ENCODE peak calls at places on chromosome 10, in nine cellular contexts. N is Daoy; H is left ventricle myocardium superior; U is hepatocyte; X is retina; M is activated naive CD4-positive, alpha-beta T cell treated with anti-CD3 and anti-CD28 coated beads, Interleukin-2, amount 10 ng/mL, durations not matched to agents 7 days and 5 days; D is AG10803; O is HEK293T; L is GDM1. Q is an unnamed sample.
A peak's percentile ranks its signal among the peaks of the same experiment; 100 is the strongest.

GRCh38 chr10:14102056-14102455 is 228.7 kb downstream of the FRMD4A start:
- DNase-seq in N (peak; percentile 58), H (no peak), U (no peak), X (no peak), M (no peak), D (no peak), O (no peak), L (no peak), Q (peak; percentile 68)

GRCh38 chr10:106765355-106765754 is 399.2 kb downstream of the SORCS1 start:
- DNase-seq in N (no peak), H (no peak), U (no peak), X (no peak), M (no peak), D (no peak), O (no peak), L (no peak), Q (no peak)

GRCh38 chr10:59724098-59724938 is 14.7 kb upstream of the SLC16A9 start:
- DNase-seq in N (no peak), H (no peak), U (no peak), X (no peak), M (no peak), D (no peak), O (no peak), L (no peak), Q (no peak)

GRCh38 chr10:8033812-8034665 is 20.4 kb upstream of the GATA3 start:
- DNase-seq in N (no peak), H (no peak), U (no peak), X (peak; percentile 75), M (no peak), D (no peak), O (no peak), L (no peak), Q (no peak)

GRCh38 chr10:118838364-118838763 is 83.6 kb upstream of the CACUL1 start:
- DNase-seq in N (no peak), H (no peak), U (no peak), X (no peak), M (no peak), D (no peak), O (no peak), L (no peak), Q (no peak)

GRCh38 chr10:126646101-126646500 is 24.4 kb downstream of the C10orf90 start:
- DNase-seq in N (peak; percentile 36), H (no peak), U (no peak), X (no peak), M (no peak), D (peak; percentile 36), O (no peak), L (no peak), Q (peak; percentile 67)

GRCh38 chr10:125029584-125030242 is 87.8 kb downstream of the ZRANB1 start:
- DNase-seq in N (no peak), H (peak; percentile 2), U (no peak), X (no peak), M (no peak), D (no peak), O (no peak), L (no peak), Q (no peak)

GRCh38 chr10:119480667-119481066 is 61.9 kb downstream of the RGS10 start:
- DNase-seq in N (no peak), H (no peak), U (no peak), X (no peak), M (no peak), D (peak; percentile 35), O (no peak), L (no peak), Q (peak; percentile 16)

GRCh38 chr10:132533571-132534260 is 3.9 kb upstream of the INPP5A start:
- DNase-seq in N (no peak), H (no peak), U (no peak), X (no peak), M (no peak), D (no peak), O (no peak), L (no peak), Q (no peak)

GRCh38 chr10:3102721-3103410 is 35.5 kb downstream of the PFKP start:
- DNase-seq in N (no peak), H (no peak), U (no peak), X (no peak), M (no peak), D (peak; percentile 34), O (no peak), L (no peak), Q (no peak)

GRCh38 chr10:5951167-5951711 is 26.1 kb downstream of the IL15RA start:
- DNase-seq in N (peak; percentile 17), H (peak; percentile 53), U (no peak), X (no peak), M (no peak), D (peak; percentile 34), O (no peak), L (no peak), Q (peak; percentile 75)

GRCh38 chr10:1578392-1579140 is 158.8 kb downstream of the ADARB2 start:
- DNase-seq in N (no peak), H (no peak), U (no peak), X (no peak), M (no peak), D (no peak), O (no peak), L (no peak), Q (no peak)

GRCh38 chr10:103859161-103860141 is 4.1 kb upstream of the SH3PXD2A start:
- DNase-seq in N (peak; percentile 45), H (no peak), U (peak; percentile 75), X (peak; percentile 85), M (peak; percentile 73), D (peak; percentile 69), O (peak; percentile 67), L (peak; percentile 60), Q (peak; percentile 71)

GRCh38 chr10:47256753-47257336 is 43.2 kb upstream of the GDF10 start:
- DNase-seq in N (no peak), H (no peak), U (no peak), X (no peak), M (no peak), D (no peak), O (no peak), L (no peak), Q (no peak)

GRCh38 chr10:62005281-62005680 is 103.8 kb downstream of the ARID5B start:
- DNase-seq in N (no peak), H (no peak), U (no peak), X (no peak), M (no peak), D (no peak), O (no peak), L (no peak), Q (no peak)

GRCh38 chr10:71623098-71623985 is 96.2 kb downstream of the C10orf105 start:
- DNase-seq in N (peak; percentile 19), H (no peak), U (peak; percentile 71), X (peak; percentile 60), M (peak; percentile 31), D (peak; percentile 48), O (peak; percentile 34), L (peak; percentile 36), Q (peak; percentile 24)

GRCh38 chr10:94149702-94150101 is 156.0 kb downstream of the PLCE1 start:
- DNase-seq in N (no peak), H (no peak), U (no peak), X (no peak), M (no peak), D (no peak), O (no peak), L (no peak), Q (no peak)

GRCh38 chr10:61135276-61135721 is 191.3 kb upstream of the RHOBTB1 start:
- DNase-seq in N (peak; percentile 27), H (no peak), U (no peak), X (no peak), M (no peak), D (no peak), O (no peak), L (no peak), Q (no peak)

GRCh38 chr10:17161788-17162187 is 32.2 kb upstream of the CUBN start:
- DNase-seq in N (no peak), H (no peak), U (no peak), X (no peak), M (no peak), D (no peak), O (no peak), L (no peak), Q (no peak)

GRCh38 chr10:64959116-64959515 is 1437.9 kb downstream of the REEP3 start:
- DNase-seq in N (no peak), H (no peak), U (no peak), X (no peak), M (no peak), D (no peak), O (no peak), L (no peak), Q (no peak)

GRCh38 chr10:93993782-93994668 is at the start of gene PLCE1:
- DNase-seq in N (peak; percentile 55), H (peak; percentile 76), U (peak; percentile 89), X (peak; percentile 82), M (no peak), D (peak; percentile 43), O (peak; percentile 77), L (no peak), Q (no peak)